ENCODE peak calls at places on chromosomes 1 and 21, in eight cellular contexts. One of them, this sample, is unnamed.

GRCh38 chr1:119711804-119712341 is at the start of gene PHGDH:
- DNase-seq in Ammon's horn: peak; percentile 82
- DNase-seq in heart right ventricle: peak; percentile 56
- DNase-seq in NAMALWA: peak; percentile 91
- DNase-seq in NCI-H1092: peak; percentile 79
- DNase-seq in lung microvascular endothelial cell: peak; percentile 70
- DNase-seq in testis: peak; percentile 89
- DNase-seq in B cell: no peak
- DNase-seq in this sample: peak; percentile 92

GRCh38 chr1:171484760-171485374 is 463 bp upstream of the PRRC2C start:
- DNase-seq in Ammon's horn: no peak
- DNase-seq in heart right ventricle: no peak
- DNase-seq in testis: no peak
- DNase-seq in lung microvascular endothelial cell: no peak
- DNase-seq in NCI-H1092: no peak
- DNase-seq in NAMALWA: no peak
- DNase-seq in B cell: no peak
- DNase-seq in this sample: no peak

GRCh38 chr21:44917446-44918106 is 3.1 kb downstream of the ITGB2 start:
- DNase-seq in NAMALWA: no peak
- DNase-seq in lung microvascular endothelial cell: no peak
- DNase-seq in heart right ventricle: no peak
- DNase-seq in NCI-H1092: no peak
- DNase-seq in B cell: no peak
- DNase-seq in testis: no peak
- DNase-seq in Ammon's horn: no peak
- DNase-seq in this sample: no peak

GRCh38 chr1:205547932-205548827 is 43.7 kb downstream of the CDK18 start:
- DNase-seq in testis: no peak
- DNase-seq in NCI-H1092: no peak
- DNase-seq in lung microvascular endothelial cell: no peak
- DNase-seq in NAMALWA: no peak
- DNase-seq in B cell: no peak
- DNase-seq in heart right ventricle: no peak
- DNase-seq in Ammon's horn: no peak
- DNase-seq in this sample: no peak

GRCh38 chr1:211822677-211823426 is 7.7 kb downstream of the LPGAT1 start:
- DNase-seq in lung microvascular endothelial cell: no peak
- DNase-seq in heart right ventricle: no peak
- DNase-seq in NAMALWA: no peak
- DNase-seq in B cell: no peak
- DNase-seq in NCI-H1092: no peak
- DNase-seq in testis: no peak
- DNase-seq in Ammon's horn: no peak
- DNase-seq in this sample: no peak

GRCh38 chr1:46549697-46550681 is 1.5 kb downstream of the KNCN start:
- DNase-seq in NAMALWA: peak; percentile 64
- DNase-seq in NCI-H1092: no peak
- DNase-seq in lung microvascular endothelial cell: peak; percentile 59
- DNase-seq in heart right ventricle: no peak
- DNase-seq in Ammon's horn: peak; percentile 72
- DNase-seq in testis: no peak
- DNase-seq in B cell: no peak
- DNase-seq in this sample: peak; percentile 32

GRCh38 chr1:43206721-43207228 is 34.6 kb downstream of the CFAP57 start:
- DNase-seq in lung microvascular endothelial cell: peak; percentile 96
- DNase-seq in B cell: no peak
- DNase-seq in testis: no peak
- DNase-seq in Ammon's horn: peak; percentile 56
- DNase-seq in heart right ventricle: peak; percentile 23
- DNase-seq in NAMALWA: no peak
- DNase-seq in NCI-H1092: no peak
- DNase-seq in this sample: peak; percentile 61

GRCh38 chr1:2400576-2400909 is 8.9 kb downstream of the RER1 start:
- DNase-seq in testis: no peak
- DNase-seq in NCI-H1092: no peak
- DNase-seq in heart right ventricle: no peak
- DNase-seq in Ammon's horn: no peak
- DNase-seq in lung microvascular endothelial cell: no peak
- DNase-seq in NAMALWA: no peak
- DNase-seq in B cell: no peak
- DNase-seq in this sample: no peak

GRCh38 chr1:24263211-24263610 is 55.9 kb upstream of the GRHL3 start:
- DNase-seq in heart right ventricle: no peak
- DNase-seq in NCI-H1092: no peak
- DNase-seq in B cell: no peak
- DNase-seq in testis: no peak
- DNase-seq in NAMALWA: no peak
- DNase-seq in Ammon's horn: no peak
- DNase-seq in lung microvascular endothelial cell: peak; percentile 37
- DNase-seq in this sample: no peak

GRCh38 chr1:30109853-30110252 is 613.5 kb downstream of the MATN1 start:
- DNase-seq in NCI-H1092: no peak
- DNase-seq in Ammon's horn: peak; percentile 50
- DNase-seq in NAMALWA: no peak
- DNase-seq in lung microvascular endothelial cell: no peak
- DNase-seq in testis: no peak
- DNase-seq in heart right ventricle: no peak
- DNase-seq in B cell: no peak
- DNase-seq in this sample: no peak

GRCh38 chr1:162230096-162230495 is 146.6 kb downstream of the SPATA46 start:
- DNase-seq in B cell: no peak
- DNase-seq in NAMALWA: no peak
- DNase-seq in lung microvascular endothelial cell: peak; percentile 59
- DNase-seq in Ammon's horn: peak; percentile 73
- DNase-seq in NCI-H1092: peak; percentile 75
- DNase-seq in testis: no peak
- DNase-seq in heart right ventricle: no peak
- DNase-seq in this sample: no peak

GRCh38 chr1:108877858-108878257 is 1.1 kb downstream of the GPSM2 start:
- DNase-seq in NAMALWA: peak; percentile 32
- DNase-seq in lung microvascular endothelial cell: peak; percentile 17
- DNase-seq in NCI-H1092: no peak
- DNase-seq in testis: no peak
- DNase-seq in heart right ventricle: no peak
- DNase-seq in Ammon's horn: peak; percentile 43
- DNase-seq in B cell: no peak
- DNase-seq in this sample: peak; percentile 40

GRCh38 chr1:183214021-183214970 is 28.2 kb downstream of the LAMC2 start:
- DNase-seq in Ammon's horn: no peak
- DNase-seq in lung microvascular endothelial cell: no peak
- DNase-seq in NCI-H1092: no peak
- DNase-seq in B cell: no peak
- DNase-seq in testis: no peak
- DNase-seq in heart right ventricle: no peak
- DNase-seq in NAMALWA: no peak
- DNase-seq in this sample: no peak

GRCh38 chr1:117735045-117735992 is 129.5 kb downstream of the TENT5C start:
- DNase-seq in NCI-H1092: no peak
- DNase-seq in lung microvascular endothelial cell: peak; percentile 67
- DNase-seq in B cell: peak; percentile 63
- DNase-seq in testis: peak; percentile 64
- DNase-seq in Ammon's horn: no peak
- DNase-seq in NAMALWA: peak; percentile 50
- DNase-seq in heart right ventricle: no peak
- DNase-seq in this sample: peak; percentile 35

GRCh38 chr1:227942716-227943261 is 4.9 kb downstream of the WNT9A start:
- DNase-seq in testis: peak; percentile 11
- DNase-seq in Ammon's horn: no peak
- DNase-seq in NAMALWA: no peak
- DNase-seq in lung microvascular endothelial cell: no peak
- DNase-seq in NCI-H1092: no peak
- DNase-seq in B cell: no peak
- DNase-seq in heart right ventricle: no peak
- DNase-seq in this sample: no peak